ENCODE peak calls at places on chromosomes 11 and 22, in seven cellular contexts. C is AG10803, J is AG09309, W is stomach, Z is GM12865, Q is right atrium auricular region, U is MM.1S. T is an unnamed sample.

GRCh38 chr11:134622458-134622857 is 210.4 kb upstream of the B3GAT1 start:
- DNase-seq in W (no peak), C (no peak), Z (no peak), U (no peak), Q (no peak), J (no peak), T (no peak)

GRCh38 chr11:119046489-119046888 is 10.5 kb downstream of the HYOU1 start:
- DNase-seq in Q (no peak), W (no peak), Z (no peak), C (no peak), J (no peak), U (no peak), T (no peak)

GRCh38 chr22:22928666-22929380 is 41.2 kb downstream of the IGLL5 start:
- DNase-seq in J (no peak), W (peak), Z (peak), C (peak), U (peak), Q (no peak), T (peak)

GRCh38 chr22:47439643-47440265 is 677.3 kb downstream of the TBC1D22A start:
- DNase-seq in U (no peak), J (no peak), W (no peak), Q (no peak), C (no peak), Z (no peak), T (no peak)

GRCh38 chr11:8227156-8228152 is 36.2 kb downstream of the LMO1 start:
- DNase-seq in C (no peak), Z (no peak), U (no peak), J (no peak), Q (no peak), W (no peak), T (no peak)

GRCh38 chr11:16771350-16772140 is 33.1 kb downstream of the C11orf58 start:
- DNase-seq in C (no peak), J (no peak), W (no peak), Q (peak), U (peak), Z (peak), T (no peak)

GRCh38 chr11:34183840-34184358 is 78.5 kb downstream of the NAT10 start:
- DNase-seq in U (no peak), Q (no peak), W (no peak), Z (no peak), C (no peak), J (no peak), T (no peak)

GRCh38 chr11:107819361-107820014 is 39.1 kb downstream of the SLC35F2 start:
- DNase-seq in J (no peak), Q (no peak), C (no peak), W (no peak), U (no peak), Z (no peak), T (no peak)

GRCh38 chr11:1480555-1481482 is 5.8 kb downstream of the MOB2 start:
- DNase-seq in Z (no peak), J (no peak), C (no peak), Q (no peak), W (no peak), U (no peak), T (no peak)

GRCh38 chr22:27796829-27797792 is 4.4 kb downstream of the MN1 start:
- DNase-seq in J (no peak), Z (no peak), Q (no peak), W (no peak), C (no peak), U (no peak), T (no peak)

GRCh38 chr11:74739546-74740270 is 8.5 kb upstream of the CHRDL2 start:
- DNase-seq in J (peak), C (peak), Z (peak), Q (no peak), U (peak), W (peak), T (no peak)

GRCh38 chr22:22912722-22913253 is 25.2 kb downstream of the IGLL5 start:
- DNase-seq in W (no peak), C (no peak), Z (no peak), J (no peak), U (no peak), Q (no peak), T (no peak)

GRCh38 chr11:114606003-114606801 is 10.6 kb upstream of the NXPE4 start:
- DNase-seq in J (no peak), Q (no peak), W (no peak), U (no peak), Z (peak), C (peak), T (no peak)

GRCh38 chr11:119795231-119795630 is 66.2 kb upstream of the NECTIN1 start:
- DNase-seq in J (peak), U (no peak), C (peak), Q (no peak), Z (no peak), W (no peak), T (no peak)

GRCh38 chr22:31585161-31585859 is 76.7 kb downstream of the PISD start:
- DNase-seq in W (no peak), C (peak), J (peak), Z (no peak), Q (peak), U (no peak), T (no peak)

GRCh38 chr11:40722179-40722795 is 737.2 kb downstream of the LRRC4C start:
- DNase-seq in U (peak), Q (no peak), W (no peak), J (no peak), C (peak), Z (peak), T (no peak)

GRCh38 chr22:48345631-48346030 is 1482.0 kb downstream of the BRD1 start:
- DNase-seq in W (no peak), U (no peak), J (no peak), Q (no peak), Z (no peak), C (no peak), T (no peak)

GRCh38 chr11:63518548-63518947 is 12.7 kb downstream of the LGALS12 start:
- DNase-seq in C (peak), J (no peak), W (no peak), Q (no peak), U (peak), Z (no peak), T (no peak)

DNA sequence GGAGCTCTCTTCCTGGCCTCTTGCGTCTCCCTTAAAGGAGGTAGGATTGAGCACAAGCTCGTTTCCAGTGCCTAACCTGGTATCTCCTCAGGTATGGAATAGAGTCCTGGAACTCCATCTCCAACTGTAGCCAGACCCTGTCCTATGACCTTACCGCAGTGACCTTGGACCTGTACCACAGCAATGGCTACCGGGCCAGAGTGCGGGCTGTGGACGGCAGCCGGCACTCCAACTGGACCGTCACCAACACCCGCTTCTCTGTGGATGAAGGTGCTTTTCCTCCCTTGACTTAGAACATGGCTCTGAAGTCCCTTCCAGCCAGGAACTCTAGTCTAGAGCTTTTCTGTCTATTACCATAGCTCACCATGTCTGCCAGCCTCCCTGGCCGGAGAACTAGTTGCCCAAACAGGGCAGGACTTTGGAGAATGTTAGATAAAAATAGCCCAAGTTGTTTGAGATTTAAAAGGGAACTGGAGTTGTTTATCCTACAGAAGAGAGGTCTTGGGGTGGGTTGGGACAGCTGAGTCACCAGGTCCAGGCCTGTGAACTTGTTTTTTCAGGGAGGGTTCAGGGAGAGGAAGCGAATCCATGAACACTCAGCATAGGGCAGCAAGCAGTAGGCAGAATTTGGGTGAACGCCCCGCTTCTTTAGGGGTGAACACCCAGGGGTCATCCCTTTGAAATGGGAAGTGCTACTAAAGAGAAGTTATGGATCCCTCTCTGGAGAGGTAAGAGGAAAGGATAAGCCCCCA is 3.3 kb downstream of the IL10RA start:
- DNase-seq in J (no peak), W (no peak), Z (no peak), Q (no peak), U (no peak), C (no peak), T (no peak)
- H3K4me3 ChIP-seq in J (no peak), W (peak), Z (no peak), Q (peak), U (no peak), C (no peak), T (no peak)

GRCh38 chr11:82680252-82680651 is 53.4 kb downstream of the FAM181B start:
- DNase-seq in J (peak), C (no peak), W (no peak), U (no peak), Q (no peak), Z (no peak), T (no peak)

GRCh38 chr11:82671451-82671850 is 62.2 kb downstream of the FAM181B start:
- DNase-seq in W (no peak), U (no peak), J (no peak), C (no peak), Q (no peak), Z (no peak), T (no peak)

GRCh38 chr11:82682003-82682751 is 51.5 kb downstream of the FAM181B start:
- DNase-seq in Z (peak), U (peak), W (no peak), Q (no peak), C (peak), J (peak), T (peak)

GRCh38 chr11:82675838-82676237 is 57.8 kb downstream of the FAM181B start:
- DNase-seq in C (no peak), Z (peak), W (no peak), U (no peak), Q (no peak), J (no peak), T (no peak)

GRCh38 chr11:82676483-82677094 is 57.1 kb downstream of the FAM181B start:
- DNase-seq in Q (no peak), U (no peak), C (no peak), J (no peak), Z (no peak), W (no peak), T (no peak)
- TF ChIP-seq CTCF in Q (peak), U (peak), C (peak), J (peak), Z (peak), W (no peak), T (peak)

GRCh38 chr11:14356342-14356741 is 2.6 kb downstream of the RRAS2 start:
- DNase-seq in U (no peak), J (no peak), Q (no peak), W (no peak), C (no peak), Z (no peak), T (no peak)
- H3K4me3 ChIP-seq in U (no peak), J (no peak), Q (no peak), W (no peak), C (no peak), Z (peak), T (peak)

DNA sequence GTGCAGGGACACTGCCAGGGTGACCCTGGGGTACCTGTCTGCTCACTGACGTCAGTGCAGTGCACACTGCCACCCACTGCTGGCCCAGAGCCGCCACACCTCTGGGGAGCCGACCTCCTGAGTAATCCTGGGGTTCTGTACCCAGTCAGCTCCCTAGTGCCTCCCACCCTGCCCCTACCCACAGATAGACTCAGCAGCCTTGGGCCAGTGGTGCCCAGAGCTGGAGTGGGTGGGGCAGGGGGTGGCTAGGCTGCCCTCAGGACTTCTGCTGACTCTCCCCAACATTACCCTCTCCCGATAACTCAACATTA is 5.8 kb downstream of the NRXN2 start:
- DNase-seq in Z (no peak), W (no peak), C (no peak), U (no peak), Q (no peak), J (no peak), T (no peak)
- TF ChIP-seq CTCF in Z (no peak), W (no peak), C (no peak), U (no peak), Q (no peak), J (no peak), T (no peak)